ENCODE peak calls at places on chromosome 4, in eight cellular contexts. J, S, I, V, K, H, M and U are unnamed samples.

GRCh38 chr4:8307714-8308113 is 38.2 kb downstream of the HTRA3 start:
- DNase-seq in K (no peak), S (no peak), M (no peak), J (no peak), I (no peak), V (no peak), H (no peak), U (no peak)

GRCh38 chr4:134024251-134024650 is 177.3 kb downstream of the PABPC4L start:
- DNase-seq in J (peak), I (no peak), H (peak), V (peak), K (peak), S (no peak), M (no peak), U (no peak)

GRCh38 chr4:159881158-159881557 is 778.3 kb downstream of the RAPGEF2 start:
- DNase-seq in I (no peak), J (no peak), S (no peak), H (no peak), V (no peak), K (no peak), M (no peak), U (no peak)

GRCh38 chr4:62250100-62250499 is 1050.0 kb downstream of the ADGRL3 start:
- DNase-seq in I (no peak), K (no peak), H (no peak), J (no peak), S (no peak), M (no peak), V (no peak), U (no peak)

GRCh38 chr4:123546123-123546654 is 149.6 kb downstream of the SPRY1 start:
- DNase-seq in M (no peak), K (no peak), V (no peak), H (no peak), J (no peak), S (no peak), I (no peak), U (no peak)

GRCh38 chr4:158446106-158446505 is 75.6 kb upstream of the RXFP1 start:
- DNase-seq in M (peak), V (peak), K (no peak), J (peak), I (peak), S (peak), H (no peak), U (no peak)

GRCh38 chr4:169934794-169935400 is 91.3 kb downstream of the MFAP3L start:
- DNase-seq in J (no peak), M (no peak), V (no peak), H (no peak), S (no peak), I (no peak), K (no peak), U (no peak)

GRCh38 chr4:13525606-13526281 is 18.6 kb downstream of the NKX3-2 start:
- DNase-seq in H (peak), M (no peak), I (no peak), V (no peak), J (no peak), S (no peak), K (no peak), U (no peak)

GRCh38 chr4:38745881-38746280 is 36.9 kb downstream of the TLR10 start:
- DNase-seq in H (no peak), S (no peak), M (no peak), V (no peak), K (no peak), I (no peak), J (no peak), U (no peak)

GRCh38 chr4:165461176-165461835 is 82.5 kb downstream of the CPE start:
- DNase-seq in K (no peak), M (peak), S (peak), I (peak), J (peak), V (peak), H (no peak), U (no peak)

GRCh38 chr4:41256740-41257256 is at the start of gene UCHL1:
- DNase-seq in M (no peak), K (no peak), J (peak), H (peak), I (peak), S (peak), V (peak), U (no peak)

GRCh38 chr4:24686866-24687672 is 102.7 kb upstream of the DHX15 start:
- DNase-seq in V (peak), M (no peak), S (no peak), K (peak), J (peak), I (no peak), H (peak), U (peak)

GRCh38 chr4:141702472-141703182 is 66.2 kb downstream of the IL15 start:
- DNase-seq in J (peak), I (no peak), S (peak), K (no peak), V (no peak), H (no peak), M (no peak), U (no peak)

GRCh38 chr4:109729155-109729562 is 711 bp downstream of the PLA2G12A start:
- DNase-seq in V (no peak), J (peak), H (no peak), S (peak), M (no peak), K (no peak), I (peak), U (no peak)

GRCh38 chr4:152359208-152360044 is 176.5 kb downstream of the FBXW7 start:
- DNase-seq in M (no peak), S (no peak), K (no peak), I (no peak), J (no peak), V (no peak), H (no peak), U (no peak)

GRCh38 chr4:120819816-120820437 is 102.6 kb downstream of the PRDM5 start:
- DNase-seq in H (no peak), S (no peak), V (no peak), J (no peak), K (no peak), M (no peak), I (no peak), U (no peak)

DNA sequence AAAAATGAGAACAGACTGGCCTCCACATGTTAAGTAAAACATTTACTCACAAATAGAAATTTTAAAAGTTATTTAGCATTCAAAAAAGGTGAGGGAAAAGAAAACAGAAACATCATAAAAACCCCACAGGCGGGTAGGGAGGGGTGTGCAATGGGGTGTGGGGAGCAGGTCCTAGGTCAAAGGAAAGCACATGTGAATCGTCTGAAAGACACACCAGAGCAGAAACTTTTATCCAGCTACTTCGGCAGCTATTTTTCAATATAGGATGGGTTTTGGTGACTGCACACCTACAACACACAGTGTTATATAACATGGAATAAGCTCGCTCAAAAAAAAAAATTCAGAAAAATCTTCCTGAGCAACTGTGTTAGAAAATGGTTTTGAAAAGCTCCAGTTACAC is 1.6 kb downstream of the OTUD4 start:
- DNase-seq in I (no peak), K (no peak), S (no peak), M (no peak), V (no peak), J (no peak), H (peak), U (no peak)
- H3K4me3 ChIP-seq in I (peak), K (peak), S (peak), M (peak), V (peak), J (peak), H (peak), U (peak)

GRCh38 chr4:173434226-173434625 is 35.3 kb upstream of the SCRG1 start:
- DNase-seq in K (no peak), M (no peak), V (no peak), H (no peak), J (no peak), I (no peak), S (no peak), U (no peak)

GRCh38 chr4:173436149-173436579 is 37.2 kb upstream of the SCRG1 start:
- DNase-seq in V (peak), I (peak), S (peak), K (no peak), H (no peak), J (peak), M (peak), U (no peak)

GRCh38 chr4:173436866-173437265 is 38.0 kb upstream of the SCRG1 start:
- DNase-seq in K (no peak), H (no peak), I (no peak), S (no peak), J (no peak), M (no peak), V (no peak), U (no peak)

GRCh38 chr4:173433447-173433846 is 34.5 kb upstream of the SCRG1 start:
- DNase-seq in J (no peak), S (no peak), H (no peak), M (no peak), V (no peak), K (no peak), I (no peak), U (no peak)

DNA sequence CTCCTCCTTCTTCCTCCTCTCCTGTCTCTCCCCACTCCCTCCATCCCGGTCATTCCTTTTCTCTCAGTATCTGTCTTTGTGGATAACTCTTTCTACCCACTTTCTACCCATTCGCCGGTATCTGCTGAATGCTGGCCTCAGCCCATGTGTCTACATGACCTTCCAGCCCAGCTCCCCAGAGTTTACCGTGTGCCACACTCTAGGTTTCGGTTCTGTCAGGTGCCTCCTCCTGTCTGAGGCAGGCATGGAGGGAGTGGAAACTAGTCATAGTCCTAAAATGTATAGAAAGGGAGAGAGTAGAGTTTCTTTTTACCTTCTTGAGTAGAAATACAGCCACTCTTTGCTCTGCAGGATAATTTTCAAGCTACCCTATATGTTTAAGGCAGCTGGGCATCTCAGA is 33.5 kb upstream of the SCRG1 start:
- DNase-seq in M (no peak), K (no peak), V (no peak), I (no peak), J (no peak), H (no peak), S (no peak), U (no peak)
- H3K4me3 ChIP-seq in M (no peak), K (no peak), V (no peak), I (no peak), J (no peak), H (no peak), S (no peak), U (no peak)

GRCh38 chr4:53361451-53361850 is 4.4 kb downstream of the SCFD2 start:
- DNase-seq in S (peak), J (no peak), H (no peak), M (no peak), V (peak), I (peak), K (no peak), U (no peak)
- H3K4me3 ChIP-seq in S (no peak), J (peak), H (no peak), M (no peak), V (no peak), I (peak), K (no peak), U (no peak)

GRCh38 chr4:6687947-6688878 is 5.5 kb upstream of the S100P start:
- DNase-seq in I (no peak), K (peak), J (no peak), S (no peak), H (peak), V (no peak), M (no peak), U (no peak)
- H3K4me3 ChIP-seq in I (no peak), K (no peak), J (no peak), S (no peak), H (no peak), V (no peak), M (no peak), U (no peak)

DNA sequence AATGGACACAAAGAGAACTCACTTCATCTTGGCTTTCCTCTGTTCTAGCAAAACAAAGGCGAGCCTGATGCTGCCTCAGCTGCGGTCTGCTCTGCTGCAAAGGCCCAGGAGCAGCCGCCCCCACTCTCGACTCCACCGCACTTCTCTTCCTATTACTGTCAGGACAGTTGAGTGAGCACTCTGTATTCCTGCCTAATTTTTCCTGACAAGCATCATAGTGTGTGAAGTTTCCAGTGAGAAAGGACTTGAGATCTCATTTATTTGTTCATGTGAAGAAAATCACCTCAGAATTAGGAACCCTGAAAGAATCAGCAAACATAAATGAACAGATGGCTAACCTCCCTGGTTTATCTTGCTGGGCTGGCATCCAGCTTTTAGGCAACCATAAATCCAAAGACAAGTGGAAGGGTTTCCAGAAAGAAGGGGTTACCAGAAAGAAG is 15.6 kb downstream of the SCARB2 start:
- DNase-seq in M (no peak), S (peak), J (peak), I (peak), K (peak), V (peak), H (no peak), U (no peak)
- H3K4me3 ChIP-seq in M (no peak), S (no peak), J (peak), I (no peak), K (peak), V (no peak), H (no peak), U (no peak)